ENCODE peak calls at places on chromosomes 3 and 15, in nine cellular contexts. O is NB4, B is epithelial cell of esophagus, A is endodermal cell, F is tibial artery, Q is PC-3, R is HCT116, V is fibroblast of lung, T is OCI-LY7. S is an unnamed sample.
A peak's percentile ranks its signal among the peaks of the same experiment; 100 is the strongest.

GRCh38 chr15:51172190-51172589 is 77.5 kb upstream of the TNFAIP8L3 start:
- DNase-seq in F (no peak), V (peak; percentile 62), Q (no peak), T (no peak), R (no peak), B (no peak), O (no peak), A (no peak), S (peak; percentile 56)

GRCh38 chr3:21954709-21955108 is 203.7 kb upstream of the ZNF385D start:
- DNase-seq in O (no peak), F (no peak), R (no peak), T (no peak), V (peak; percentile 84), Q (peak; percentile 61), A (no peak), B (peak; percentile 62), S (peak; percentile 72)

GRCh38 chr3:122843604-122844003 is 48.7 kb downstream of the SLC49A4 start:
- DNase-seq in R (no peak), Q (no peak), T (no peak), F (no peak), V (no peak), B (no peak), A (no peak), O (no peak), S (no peak)

GRCh38 chr3:31446411-31446810 is 86.3 kb upstream of the STT3B start:
- DNase-seq in T (no peak), B (no peak), F (no peak), A (no peak), V (no peak), O (no peak), Q (no peak), R (no peak), S (no peak)

GRCh38 chr15:25787381-25787780 is 75.7 kb downstream of the ATP10A start:
- DNase-seq in O (no peak), A (no peak), V (peak; percentile 24), F (peak; percentile 70), Q (no peak), B (peak; percentile 11), R (no peak), T (no peak), S (no peak)

GRCh38 chr3:134749802-134750553 is 45.1 kb upstream of the EPHB1 start:
- DNase-seq in R (no peak), F (no peak), Q (no peak), A (peak; percentile 60), O (no peak), V (no peak), B (no peak), T (no peak), S (no peak)

GRCh38 chr3:42033741-42034140 is 57.4 kb upstream of the TRAK1 start:
- DNase-seq in O (no peak), R (no peak), B (no peak), Q (peak; percentile 59), F (peak; percentile 31), A (no peak), T (no peak), V (no peak), S (peak; percentile 57)

GRCh38 chr3:22373827-22374226 is 622.8 kb upstream of the ZNF385D start:
- DNase-seq in A (no peak), T (no peak), B (no peak), R (no peak), F (no peak), O (no peak), V (no peak), Q (no peak), S (no peak)

DNA sequence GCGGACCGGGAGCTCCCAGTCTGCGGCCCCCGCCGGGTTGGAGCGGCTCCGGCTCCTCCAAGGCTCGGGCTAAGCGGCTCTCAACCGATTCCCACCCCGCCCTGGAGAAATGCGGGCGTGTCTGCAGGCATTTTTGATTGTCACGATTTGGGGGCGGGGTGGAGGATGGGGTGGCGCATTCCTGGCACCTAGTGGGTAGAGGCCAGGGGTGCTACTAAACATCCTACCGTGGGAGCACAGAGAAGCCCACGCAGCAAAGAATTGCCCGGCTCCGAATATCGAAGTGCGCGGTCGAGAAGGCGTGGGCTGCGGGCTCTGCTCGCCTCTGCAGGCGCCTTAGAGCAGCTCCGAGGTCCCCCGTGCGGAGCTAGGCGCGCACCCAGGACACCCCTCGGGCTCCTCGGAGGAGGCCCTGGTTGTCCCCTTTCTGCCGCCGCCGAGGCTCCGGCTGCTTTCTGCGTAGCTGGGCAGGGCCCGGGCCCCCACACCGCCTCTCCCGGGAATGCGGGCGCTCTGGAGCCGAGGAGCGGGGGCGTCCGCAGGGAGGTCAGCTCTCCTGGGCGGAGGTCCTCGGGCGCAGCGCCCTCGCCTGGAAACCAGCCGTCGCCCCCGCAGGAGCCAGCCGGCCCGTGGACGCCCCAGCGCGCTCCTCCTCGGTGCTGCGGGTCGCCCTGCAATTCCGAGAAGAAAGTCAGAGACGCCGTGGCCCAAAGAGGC is 16.5 kb upstream of the LAMP3 start:
- DNase-seq in R (no peak), F (no peak), A (peak; percentile 87), B (peak; percentile 41), O (peak; percentile 68), T (no peak), Q (peak; percentile 70), V (peak; percentile 40), S (peak; percentile 16)
- TF ChIP-seq CTCF in R (peak; percentile 31), F (no peak), A (peak; percentile 61), B (no peak), O (peak; percentile 12), T (no peak), Q (peak; percentile 60), V (peak; percentile 8), S (no peak)

DNA sequence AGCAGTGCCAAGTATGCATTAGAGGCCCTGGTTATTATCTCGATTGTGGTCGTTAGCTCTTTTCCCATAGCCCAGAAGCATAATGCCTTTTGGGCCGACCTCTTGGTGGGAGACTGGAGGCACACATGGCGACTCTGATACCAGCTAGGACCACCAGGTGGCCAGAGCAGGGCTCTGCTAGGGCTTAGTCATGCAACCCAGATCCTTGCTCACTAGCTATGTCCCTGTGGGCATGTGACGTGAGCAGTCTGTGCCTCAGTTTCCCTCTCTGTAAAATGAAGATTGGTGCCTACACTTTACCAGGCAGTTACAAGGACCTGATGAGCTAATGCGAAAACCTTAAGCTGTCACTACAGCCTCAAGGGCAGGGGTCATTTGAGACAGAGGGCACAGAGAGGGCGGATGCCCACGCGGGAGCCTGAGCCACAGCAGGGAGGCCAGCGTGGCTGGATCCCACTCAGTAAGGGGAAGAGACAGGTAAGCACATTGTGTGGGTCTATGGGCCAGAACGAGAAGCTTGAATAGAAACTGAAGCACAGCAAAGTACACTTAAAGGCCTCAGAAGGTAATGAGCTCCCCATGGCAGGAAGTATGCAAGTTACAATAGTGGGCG is 8.8 kb downstream of the KLF15 start:
- DNase-seq in V (peak; percentile 8), B (no peak), O (no peak), T (no peak), A (peak; percentile 85), R (no peak), Q (no peak), F (peak; percentile 54), S (no peak)
- TF ChIP-seq CTCF in V (peak; percentile 17), B (peak; percentile 7), O (peak; percentile 24), T (peak; percentile 47), A (peak; percentile 81), R (peak; percentile 23), Q (peak; percentile 8), F (no peak), S (no peak)

GRCh38 chr3:49609815-49610214 is 55.5 kb downstream of the BSN start:
- DNase-seq in A (no peak), R (no peak), B (no peak), F (peak; percentile 37), T (no peak), V (no peak), Q (no peak), O (no peak), S (no peak)

GRCh38 chr3:49606427-49606826 is 52.1 kb downstream of the BSN start:
- DNase-seq in V (no peak), O (peak; percentile 14), F (peak; percentile 25), A (peak; percentile 30), T (no peak), R (no peak), B (no peak), Q (no peak), S (no peak)

GRCh38 chr3:49607105-49607591 is 52.9 kb downstream of the BSN start:
- DNase-seq in R (no peak), F (peak; percentile 59), B (peak; percentile 71), O (no peak), V (no peak), Q (peak; percentile 41), A (peak; percentile 23), T (no peak), S (no peak)

GRCh38 chr3:49609314-49609713 is 55.0 kb downstream of the BSN start:
- DNase-seq in A (no peak), O (no peak), R (no peak), Q (no peak), V (no peak), F (peak; percentile 17), B (no peak), T (no peak), S (no peak)

GRCh38 chr3:49607796-49608195 is 53.5 kb downstream of the BSN start:
- DNase-seq in O (no peak), F (peak; percentile 40), V (no peak), Q (no peak), B (no peak), A (peak; percentile 45), R (no peak), T (no peak), S (no peak)
- TF ChIP-seq CTCF in O (peak; percentile 31), F (peak; percentile 10), V (peak; percentile 31), Q (peak; percentile 51), B (peak; percentile 25), A (peak; percentile 57), R (peak; percentile 54), T (peak; percentile 56), S (peak; percentile 26)

GRCh38 chr3:8421267-8421666 is 80.4 kb upstream of the LMCD1 start:
- DNase-seq in B (no peak), T (peak; percentile 28), V (no peak), A (no peak), O (peak; percentile 8), R (no peak), F (no peak), Q (peak; percentile 20), S (no peak)

GRCh38 chr3:8420613-8421012 is 81.0 kb upstream of the LMCD1 start:
- DNase-seq in R (no peak), B (no peak), T (no peak), O (no peak), F (no peak), V (no peak), Q (no peak), A (no peak), S (peak; percentile 13)

GRCh38 chr3:8421711-8422110 is 79.9 kb upstream of the LMCD1 start:
- DNase-seq in O (no peak), T (no peak), Q (no peak), F (no peak), A (no peak), R (no peak), V (no peak), B (no peak), S (no peak)

GRCh38 chr3:8424281-8424680 is 77.3 kb upstream of the LMCD1 start:
- DNase-seq in R (no peak), V (no peak), Q (no peak), A (no peak), F (no peak), O (no peak), T (no peak), B (no peak), S (no peak)

DNA sequence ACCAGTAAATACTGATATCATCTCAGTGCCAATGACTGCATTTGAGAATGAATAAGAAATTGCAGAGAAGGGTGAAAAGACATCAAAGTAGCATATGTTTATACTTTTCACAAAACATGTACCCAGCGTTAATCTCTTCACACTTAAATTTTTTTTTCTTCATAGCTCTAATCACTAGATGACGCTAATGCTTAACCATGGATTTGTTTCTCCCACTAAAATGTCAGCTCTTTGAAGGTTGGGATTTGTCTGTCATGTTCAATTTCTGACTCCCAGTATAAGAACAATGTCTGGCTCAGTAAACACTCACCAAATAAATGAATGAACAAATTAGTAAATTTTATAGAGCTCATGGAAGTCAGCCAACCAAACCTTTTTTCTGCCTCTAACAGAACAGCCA is 78.3 kb upstream of the LMCD1 start:
- DNase-seq in Q (no peak), F (no peak), A (no peak), B (peak; percentile 12), R (no peak), T (no peak), V (no peak), O (no peak), S (no peak)
- TF ChIP-seq CTCF in Q (no peak), F (no peak), A (no peak), B (peak; percentile 8), R (no peak), T (peak; percentile 9), V (no peak), O (no peak), S (no peak)

S was measured in astrocyte.